ENCODE peak calls at places on chromosomes 7 and 10, in four cellular contexts. One of them, this sample, is unnamed.

GRCh38 chr7:102390697-102391484 is 5.3 kb upstream of the PRKRIP1 start:
- DNase-seq in CD8-positive, alpha-beta memory T cell: peak
- DNase-seq in germinal center: peak
- DNase-seq in stimulated activated CD8-positive, alpha-beta memory T cell treated with anti-CD3 and anti-CD28 coated beads, Interleukin-2, amount 100 ng/mL, for 1 hour: peak
- DNase-seq in this sample: peak

GRCh38 chr10:70424320-70424719 is 17.2 kb downstream of the NODAL start:
- DNase-seq in stimulated activated CD8-positive, alpha-beta memory T cell treated with anti-CD3 and anti-CD28 coated beads, Interleukin-2, amount 100 ng/mL, for 1 hour: no peak
- DNase-seq in germinal center: no peak
- DNase-seq in CD8-positive, alpha-beta memory T cell: no peak
- DNase-seq in this sample: no peak

GRCh38 chr10:123621492-123621891 is 44.7 kb upstream of the GPR26 start:
- DNase-seq in germinal center: no peak
- DNase-seq in CD8-positive, alpha-beta memory T cell: no peak
- DNase-seq in stimulated activated CD8-positive, alpha-beta memory T cell treated with anti-CD3 and anti-CD28 coated beads, Interleukin-2, amount 100 ng/mL, for 1 hour: no peak
- DNase-seq in this sample: no peak

GRCh38 chr10:630581-631073 is 58.8 kb downstream of the DIP2C start:
- DNase-seq in germinal center: no peak
- DNase-seq in CD8-positive, alpha-beta memory T cell: no peak
- DNase-seq in stimulated activated CD8-positive, alpha-beta memory T cell treated with anti-CD3 and anti-CD28 coated beads, Interleukin-2, amount 100 ng/mL, for 1 hour: no peak
- DNase-seq in this sample: no peak

GRCh38 chr7:94440460-94441039 is 45.9 kb downstream of the COL1A2 start:
- DNase-seq in germinal center: no peak
- DNase-seq in stimulated activated CD8-positive, alpha-beta memory T cell treated with anti-CD3 and anti-CD28 coated beads, Interleukin-2, amount 100 ng/mL, for 1 hour: no peak
- DNase-seq in CD8-positive, alpha-beta memory T cell: no peak
- DNase-seq in this sample: no peak

GRCh38 chr10:61933857-61934559 is 32.5 kb downstream of the ARID5B start:
- DNase-seq in CD8-positive, alpha-beta memory T cell: no peak
- DNase-seq in stimulated activated CD8-positive, alpha-beta memory T cell treated with anti-CD3 and anti-CD28 coated beads, Interleukin-2, amount 100 ng/mL, for 1 hour: no peak
- DNase-seq in germinal center: no peak
- DNase-seq in this sample: no peak

GRCh38 chr7:154339169-154339568 is 287.0 kb downstream of the DPP6 start:
- DNase-seq in CD8-positive, alpha-beta memory T cell: no peak
- DNase-seq in germinal center: no peak
- DNase-seq in stimulated activated CD8-positive, alpha-beta memory T cell treated with anti-CD3 and anti-CD28 coated beads, Interleukin-2, amount 100 ng/mL, for 1 hour: no peak
- DNase-seq in this sample: no peak

GRCh38 chr7:132930881-132931280 is 151.0 kb downstream of the CHCHD3 start:
- DNase-seq in stimulated activated CD8-positive, alpha-beta memory T cell treated with anti-CD3 and anti-CD28 coated beads, Interleukin-2, amount 100 ng/mL, for 1 hour: no peak
- DNase-seq in germinal center: no peak
- DNase-seq in CD8-positive, alpha-beta memory T cell: no peak
- DNase-seq in this sample: no peak